ENCODE peak calls at places on chromosome 16, in eight cellular contexts. L is left ventricle myocardium inferior; R is body of pancreas; D is AG10803; F is CD4-positive, alpha-beta memory T cell; V is skeletal muscle cell; B is esophagus muscularis mucosa; U is neural progenitor cell. X is an unnamed sample.

GRCh38 chr16:29148867-29149272 is 164.0 kb downstream of the LAT start:
- DNase-seq in V (no peak), F (peak; percentile 90), L (peak; percentile 47), D (no peak), U (no peak), R (no peak), B (no peak), X (no peak)

GRCh38 chr16:29961127-29961478 is 776 bp upstream of the TMEM219 start:
- DNase-seq in U (no peak), L (no peak), D (no peak), R (no peak), V (no peak), F (no peak), B (no peak), X (no peak)

GRCh38 chr16:49467540-49468372 is 94.2 kb downstream of the C16orf78 start:
- DNase-seq in V (no peak), U (no peak), D (no peak), F (no peak), B (peak; percentile 90), R (no peak), L (no peak), X (no peak)

GRCh38 chr16:67563708-67564468 is 1.6 kb downstream of the CTCF start:
- DNase-seq in B (no peak), F (no peak), D (peak; percentile 81), L (no peak), R (peak; percentile 76), U (peak; percentile 36), V (no peak), X (peak; percentile 33)

GRCh38 chr16:25172831-25173230 is 43.9 kb upstream of the AQP8 start:
- DNase-seq in B (no peak), V (no peak), D (no peak), L (no peak), F (no peak), U (no peak), R (peak; percentile 46), X (no peak)

GRCh38 chr16:55000595-55000994 is 69.9 kb downstream of the IRX5 start:
- DNase-seq in F (no peak), B (no peak), L (no peak), V (peak; percentile 21), D (peak; percentile 45), U (no peak), R (no peak), X (no peak)

GRCh38 chr16:68005786-68006286 is 6.6 kb upstream of the DPEP2 start:
- DNase-seq in B (no peak), R (no peak), F (peak; percentile 61), L (no peak), U (no peak), V (no peak), D (no peak), X (no peak)

GRCh38 chr16:48426244-48427135 is 41.3 kb upstream of the SIAH1 start:
- DNase-seq in V (no peak), F (no peak), B (no peak), R (no peak), L (no peak), U (no peak), D (peak; percentile 49), X (no peak)

GRCh38 chr16:83701494-83701893 is 106.3 kb upstream of the HSBP1 start:
- DNase-seq in V (no peak), D (peak; percentile 51), B (no peak), F (no peak), L (no peak), R (no peak), U (peak; percentile 86), X (peak; percentile 30)

GRCh38 chr16:17105239-17105721 is 365.5 kb downstream of the XYLT1 start:
- DNase-seq in F (no peak), R (no peak), U (peak; percentile 12), B (no peak), D (peak; percentile 2), L (no peak), V (peak; percentile 49), X (no peak)

GRCh38 chr16:31870809-31871208 is 2.8 kb upstream of the ZNF267 start:
- DNase-seq in V (no peak), B (no peak), U (no peak), F (peak; percentile 28), R (no peak), L (no peak), D (no peak), X (no peak)

GRCh38 chr16:88681709-88682451 is 4.4 kb downstream of the SNAI3 start:
- DNase-seq in U (no peak), R (no peak), D (no peak), B (no peak), V (no peak), L (peak; percentile 55), F (peak; percentile 78), X (no peak)

GRCh38 chr16:26569793-26570192 is 496.9 kb upstream of the C16orf82 start:
- DNase-seq in D (no peak), R (no peak), L (no peak), F (no peak), U (peak; percentile 64), B (no peak), V (no peak), X (no peak)

GRCh38 chr16:11668590-11669379 is 530 bp downstream of the SNN start:
- DNase-seq in B (no peak), R (no peak), F (no peak), L (no peak), V (no peak), U (peak; percentile 86), D (no peak), X (no peak)

GRCh38 chr16:76574651-76575050 is 297.4 kb downstream of the CNTNAP4 start:
- DNase-seq in U (no peak), D (no peak), R (no peak), B (no peak), V (no peak), F (no peak), L (no peak), X (no peak)

GRCh38 chr16:26058326-26058725 is 366.6 kb downstream of the HS3ST4 start:
- DNase-seq in F (no peak), U (peak; percentile 20), L (no peak), D (no peak), R (no peak), V (no peak), B (no peak), X (no peak)

GRCh38 chr16:89155184-89155679 is 16.3 kb upstream of the CDH15 start:
- DNase-seq in B (peak; percentile 94), R (peak; percentile 57), L (peak; percentile 73), V (peak; percentile 24), F (no peak), D (peak; percentile 84), U (no peak), X (peak; percentile 39)

GRCh38 chr16:73951541-73951940 is 345.1 kb upstream of the PSMD7 start:
- DNase-seq in B (no peak), D (peak; percentile 42), V (no peak), L (peak; percentile 61), U (no peak), R (no peak), F (no peak), X (no peak)

GRCh38 chr16:9003322-9003721 is 39.6 kb upstream of the USP7 start:
- DNase-seq in R (no peak), U (no peak), F (no peak), V (no peak), D (no peak), L (no peak), B (no peak), X (no peak)

GRCh38 chr16:1877804-1878203 is 5.8 kb upstream of the MEIOB start:
- DNase-seq in F (no peak), R (no peak), V (no peak), D (no peak), B (no peak), U (no peak), L (no peak), X (no peak)

GRCh38 chr16:47392114-47392513 is 68.7 kb downstream of the ITFG1 start:
- DNase-seq in R (no peak), V (no peak), U (no peak), L (no peak), F (no peak), B (no peak), D (no peak), X (no peak)

GRCh38 chr16:58513874-58514273 is 1.4 kb upstream of the SETD6 start:
- DNase-seq in V (no peak), L (no peak), U (no peak), R (no peak), D (no peak), B (no peak), F (no peak), X (no peak)

DNA sequence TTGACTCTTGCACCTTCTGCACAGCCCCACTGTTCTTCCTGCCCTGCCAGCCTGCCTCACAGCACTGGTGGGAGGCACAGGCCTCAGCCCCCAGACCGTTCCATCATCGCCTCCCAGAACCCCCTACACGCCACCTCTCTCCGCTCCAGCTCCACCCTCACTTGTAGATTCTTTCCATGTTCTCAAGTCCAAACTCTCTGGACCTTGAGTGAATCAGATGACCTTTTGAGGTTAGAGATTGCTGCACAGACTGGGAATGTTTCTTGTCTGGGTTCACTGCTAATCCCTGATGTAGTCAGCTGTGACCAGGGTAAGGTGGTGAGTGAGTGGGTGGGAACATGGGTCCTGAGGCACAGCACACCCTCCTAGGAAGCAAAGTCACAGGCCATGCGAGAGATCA is 272.4 kb downstream of the IRF8 start:
- DNase-seq in D (peak; percentile 11), B (no peak), R (no peak), F (no peak), U (no peak), V (peak; percentile 11), L (no peak), X (no peak)
- H3K4me3 ChIP-seq in D (no peak overlapping the region), B (no peak overlapping the region), R (no peak overlapping the region), F (no peak overlapping the region), U (no peak overlapping the region), V (no peak overlapping the region), L (no peak overlapping the region), X (no peak overlapping the region)

GRCh38 chr16:75116081-75116910 is at the start of gene LDHD:
- DNase-seq in R (peak; percentile 97), L (peak; percentile 83), F (no peak), D (peak; percentile 62), U (peak; percentile 67), V (no peak), B (no peak), X (no peak)
- H3K4me3 ChIP-seq in R (peak within 1 kb of the TSS; percentile 28), L (peak within 1 kb of the TSS; percentile 73), F (no peak within 1 kb of the TSS), D (peak within 1 kb of the TSS; percentile 60), U (peak within 1 kb of the TSS; percentile 28), V (peak within 1 kb of the TSS; percentile 36), B (peak within 1 kb of the TSS; percentile 60), X (no peak within 1 kb of the TSS)

GRCh38 chr16:5200123-5200522 is 102.5 kb upstream of the EEF2KMT start:
- DNase-seq in L (no peak), D (no peak), B (no peak), R (no peak), V (no peak), U (no peak), F (no peak), X (no peak)

GRCh38 chr16:5207001-5207523 is 109.5 kb upstream of the EEF2KMT start:
- DNase-seq in V (no peak), R (no peak), D (no peak), F (no peak), B (no peak), L (no peak), U (no peak), X (no peak)

GRCh38 chr16:5206331-5206990 is 108.9 kb upstream of the EEF2KMT start:
- DNase-seq in U (no peak), L (no peak), R (no peak), V (no peak), F (no peak), D (no peak), B (no peak), X (no peak)

GRCh38 chr16:5205394-5206040 is 107.9 kb upstream of the EEF2KMT start:
- DNase-seq in B (no peak), R (no peak), V (no peak), U (no peak), F (no peak), D (no peak), L (no peak), X (no peak)
- H3K4me3 ChIP-seq in B (no peak overlapping the region), R (no peak overlapping the region), V (no peak overlapping the region), U (no peak overlapping the region), F (no peak overlapping the region), D (no peak overlapping the region), L (no peak overlapping the region), X (no peak overlapping the region)

GRCh38 chr16:81568749-81569087 is 124.1 kb downstream of the CMIP start:
- DNase-seq in L (no peak), D (no peak), R (no peak), V (no peak), U (no peak), B (no peak), F (no peak), X (no peak)
- H3K4me3 ChIP-seq in L (no peak overlapping the region), D (no peak overlapping the region), R (no peak overlapping the region), V (no peak overlapping the region), U (no peak overlapping the region), B (no peak overlapping the region), F (no peak overlapping the region), X (no peak overlapping the region)

X was measured in HFF-Myc.